ENCODE peak calls at places on chromosome 16, in five cellular contexts. L is left ventricle myocardium superior, A is neural progenitor cell, W is DMS53, Y is Panc1. Q is an unnamed sample.
A peak's percentile ranks its signal among the peaks of the same experiment; 100 is the strongest.

GRCh38 chr16:12907670-12908233 is 6.4 kb downstream of the SHISA9 start:
- DNase-seq in L (no peak), A (peak; percentile 58), W (no peak), Y (no peak), Q (peak; percentile 56)

GRCh38 chr16:68737730-68738590 is 868 bp downstream of the CDH1 start:
- DNase-seq in L (no peak), A (peak; percentile 23), W (peak; percentile 84), Y (no peak), Q (no peak)

GRCh38 chr16:50067290-50067853 is 1.6 kb downstream of the HEATR3 start:
- DNase-seq in L (no peak), A (peak; percentile 53), W (peak; percentile 39), Y (no peak), Q (peak; percentile 42)

GRCh38 chr16:88534731-88535141 is 35.5 kb upstream of the ZC3H18 start:
- DNase-seq in L (peak; percentile 79), A (peak; percentile 41), W (peak; percentile 70), Y (no peak), Q (no peak)

GRCh38 chr16:16150117-16150877 is 73.0 kb downstream of the ABCC6 start:
- DNase-seq in L (peak; percentile 80), A (no peak), W (peak; percentile 40), Y (no peak), Q (no peak)

GRCh38 chr16:83116274-83116892 is 489.6 kb downstream of the CDH13 start:
- DNase-seq in L (no peak), A (no peak), W (no peak), Y (no peak), Q (no peak)

GRCh38 chr16:50037791-50038190 is 12.8 kb downstream of the CNEP1R1 start:
- DNase-seq in L (no peak), A (no peak), W (no peak), Y (no peak), Q (no peak)

GRCh38 chr16:69057400-69058378 is 47.8 kb upstream of the HAS3 start:
- DNase-seq in L (no peak), A (no peak), W (no peak), Y (peak; percentile 73), Q (no peak)

GRCh38 chr16:85157813-85158701 is 45.8 kb upstream of the CIBAR2 start:
- DNase-seq in L (peak; percentile 39), A (peak; percentile 83), W (peak; percentile 16), Y (no peak), Q (peak; percentile 87)

GRCh38 chr16:86212706-86213426 is 297.5 kb upstream of the FOXF1 start:
- DNase-seq in L (no peak), A (no peak), W (no peak), Y (no peak), Q (no peak)

GRCh38 chr16:600781-601180 is 10.9 kb downstream of the RAB40C start:
- DNase-seq in L (no peak), A (peak; percentile 50), W (no peak), Y (no peak), Q (peak; percentile 43)

GRCh38 chr16:75821117-75821516 is 94.8 kb upstream of the CPHXL start:
- DNase-seq in L (no peak), A (no peak), W (no peak), Y (no peak), Q (peak; percentile 27)

GRCh38 chr16:75938818-75939217 is 212.5 kb upstream of the CPHXL start:
- DNase-seq in L (no peak), A (no peak), W (peak; percentile 2), Y (no peak), Q (no peak)